ENCODE peak calls at places on chromosomes 4 and X, in five cellular contexts. One of them, this sample, is unnamed.

GRCh38 chrX:46381630-46382029 is 163.6 kb downstream of the ZNF674 start:
- DNase-seq in stimulated activated CD8-positive, alpha-beta memory T cell treated with anti-CD3 and anti-CD28 coated beads, Interleukin-7, amount 100 ng/mL, for 24 hours: no peak
- DNase-seq in mesenchymal stem cell: peak
- DNase-seq in nephron progenitor cell: peak
- DNase-seq in Right ventricle myocardium superior: no peak
- DNase-seq in this sample: no peak

GRCh38 chr4:75555294-75556164 is at the start of gene ODAPH:
- DNase-seq in stimulated activated CD8-positive, alpha-beta memory T cell treated with anti-CD3 and anti-CD28 coated beads, Interleukin-7, amount 100 ng/mL, for 24 hours: no peak
- DNase-seq in mesenchymal stem cell: peak
- DNase-seq in nephron progenitor cell: no peak
- DNase-seq in Right ventricle myocardium superior: no peak
- DNase-seq in this sample: no peak

GRCh38 chrX:20988118-20988517 is 386.1 kb upstream of the CNKSR2 start:
- DNase-seq in stimulated activated CD8-positive, alpha-beta memory T cell treated with anti-CD3 and anti-CD28 coated beads, Interleukin-7, amount 100 ng/mL, for 24 hours: no peak
- DNase-seq in mesenchymal stem cell: peak
- DNase-seq in nephron progenitor cell: no peak
- DNase-seq in Right ventricle myocardium superior: no peak
- DNase-seq in this sample: no peak

GRCh38 chr4:67087897-67088296 is 457.4 kb downstream of the CENPC start:
- DNase-seq in stimulated activated CD8-positive, alpha-beta memory T cell treated with anti-CD3 and anti-CD28 coated beads, Interleukin-7, amount 100 ng/mL, for 24 hours: peak
- DNase-seq in mesenchymal stem cell: peak
- DNase-seq in nephron progenitor cell: peak
- DNase-seq in Right ventricle myocardium superior: no peak
- DNase-seq in this sample: no peak

GRCh38 chrX:49986058-49986457 is 63.7 kb downstream of the CLCN5 start:
- DNase-seq in stimulated activated CD8-positive, alpha-beta memory T cell treated with anti-CD3 and anti-CD28 coated beads, Interleukin-7, amount 100 ng/mL, for 24 hours: no peak
- DNase-seq in mesenchymal stem cell: no peak
- DNase-seq in nephron progenitor cell: no peak
- DNase-seq in Right ventricle myocardium superior: no peak
- DNase-seq in this sample: no peak

GRCh38 chr4:180084561-180084960 is 2158.6 kb upstream of the TENM3 start:
- DNase-seq in stimulated activated CD8-positive, alpha-beta memory T cell treated with anti-CD3 and anti-CD28 coated beads, Interleukin-7, amount 100 ng/mL, for 24 hours: no peak
- DNase-seq in mesenchymal stem cell: peak
- DNase-seq in nephron progenitor cell: no peak
- DNase-seq in Right ventricle myocardium superior: no peak
- DNase-seq in this sample: no peak

GRCh38 chr4:79983431-79983830 is 89.6 kb downstream of the ANTXR2 start:
- DNase-seq in stimulated activated CD8-positive, alpha-beta memory T cell treated with anti-CD3 and anti-CD28 coated beads, Interleukin-7, amount 100 ng/mL, for 24 hours: no peak
- DNase-seq in mesenchymal stem cell: no peak
- DNase-seq in nephron progenitor cell: no peak
- DNase-seq in Right ventricle myocardium superior: no peak
- DNase-seq in this sample: no peak

GRCh38 chr4:135065366-135065765 is 863.8 kb upstream of the PABPC4L start:
- DNase-seq in stimulated activated CD8-positive, alpha-beta memory T cell treated with anti-CD3 and anti-CD28 coated beads, Interleukin-7, amount 100 ng/mL, for 24 hours: no peak
- DNase-seq in mesenchymal stem cell: no peak
- DNase-seq in nephron progenitor cell: no peak
- DNase-seq in Right ventricle myocardium superior: no peak
- DNase-seq in this sample: no peak

GRCh38 chrX:143635915-143636314 is at the start of gene SLITRK4:
- DNase-seq in stimulated activated CD8-positive, alpha-beta memory T cell treated with anti-CD3 and anti-CD28 coated beads, Interleukin-7, amount 100 ng/mL, for 24 hours: no peak
- DNase-seq in mesenchymal stem cell: peak
- DNase-seq in nephron progenitor cell: peak
- DNase-seq in Right ventricle myocardium superior: no peak
- DNase-seq in this sample: no peak

GRCh38 chr4:149589826-149590225 is 225.8 kb downstream of the IQCM start:
- DNase-seq in stimulated activated CD8-positive, alpha-beta memory T cell treated with anti-CD3 and anti-CD28 coated beads, Interleukin-7, amount 100 ng/mL, for 24 hours: no peak
- DNase-seq in mesenchymal stem cell: no peak
- DNase-seq in nephron progenitor cell: no peak
- DNase-seq in Right ventricle myocardium superior: no peak
- DNase-seq in this sample: no peak

GRCh38 chr4:98546910-98547544 is 111.4 kb downstream of the TSPAN5 start:
- DNase-seq in stimulated activated CD8-positive, alpha-beta memory T cell treated with anti-CD3 and anti-CD28 coated beads, Interleukin-7, amount 100 ng/mL, for 24 hours: no peak
- DNase-seq in mesenchymal stem cell: no peak
- DNase-seq in nephron progenitor cell: peak
- DNase-seq in Right ventricle myocardium superior: peak
- DNase-seq in this sample: no peak

GRCh38 chr4:88999392-88999791 is 57.6 kb downstream of the FAM13A start:
- DNase-seq in stimulated activated CD8-positive, alpha-beta memory T cell treated with anti-CD3 and anti-CD28 coated beads, Interleukin-7, amount 100 ng/mL, for 24 hours: no peak
- DNase-seq in mesenchymal stem cell: no peak
- DNase-seq in nephron progenitor cell: no peak
- DNase-seq in Right ventricle myocardium superior: no peak
- DNase-seq in this sample: no peak

GRCh38 chr4:134328741-134329140 is 127.2 kb upstream of the PABPC4L start:
- DNase-seq in stimulated activated CD8-positive, alpha-beta memory T cell treated with anti-CD3 and anti-CD28 coated beads, Interleukin-7, amount 100 ng/mL, for 24 hours: no peak
- DNase-seq in mesenchymal stem cell: no peak
- DNase-seq in nephron progenitor cell: no peak
- DNase-seq in Right ventricle myocardium superior: no peak
- DNase-seq in this sample: no peak

GRCh38 chr4:113446019-113446418 is 315.5 kb downstream of the CAMK2D start:
- DNase-seq in stimulated activated CD8-positive, alpha-beta memory T cell treated with anti-CD3 and anti-CD28 coated beads, Interleukin-7, amount 100 ng/mL, for 24 hours: no peak
- DNase-seq in mesenchymal stem cell: peak
- DNase-seq in nephron progenitor cell: no peak
- DNase-seq in Right ventricle myocardium superior: no peak
- DNase-seq in this sample: no peak

GRCh38 chrX:129540725-129541184 is 696 bp downstream of the OCRL start:
- DNase-seq in stimulated activated CD8-positive, alpha-beta memory T cell treated with anti-CD3 and anti-CD28 coated beads, Interleukin-7, amount 100 ng/mL, for 24 hours: no peak
- DNase-seq in mesenchymal stem cell: no peak
- DNase-seq in nephron progenitor cell: no peak
- DNase-seq in Right ventricle myocardium superior: peak
- DNase-seq in this sample: no peak

GRCh38 chr4:69095301-69095731 is 958 bp upstream of the UGT2B7 start:
- DNase-seq in stimulated activated CD8-positive, alpha-beta memory T cell treated with anti-CD3 and anti-CD28 coated beads, Interleukin-7, amount 100 ng/mL, for 24 hours: no peak
- DNase-seq in mesenchymal stem cell: peak
- DNase-seq in nephron progenitor cell: no peak
- DNase-seq in Right ventricle myocardium superior: no peak
- DNase-seq in this sample: peak

GRCh38 chrX:108736509-108737479 is at the start of gene IRS4:
- DNase-seq in stimulated activated CD8-positive, alpha-beta memory T cell treated with anti-CD3 and anti-CD28 coated beads, Interleukin-7, amount 100 ng/mL, for 24 hours: no peak
- DNase-seq in mesenchymal stem cell: peak
- DNase-seq in nephron progenitor cell: peak
- DNase-seq in Right ventricle myocardium superior: no peak
- DNase-seq in this sample: no peak

GRCh38 chr4:2060578-2061207 is 1.6 kb downstream of the NAT8L start:
- DNase-seq in stimulated activated CD8-positive, alpha-beta memory T cell treated with anti-CD3 and anti-CD28 coated beads, Interleukin-7, amount 100 ng/mL, for 24 hours: no peak
- DNase-seq in mesenchymal stem cell: no peak
- DNase-seq in nephron progenitor cell: peak
- DNase-seq in Right ventricle myocardium superior: no peak
- DNase-seq in this sample: no peak

GRCh38 chr4:155617312-155617711 is 49.3 kb upstream of the GUCY1A1 start:
- DNase-seq in stimulated activated CD8-positive, alpha-beta memory T cell treated with anti-CD3 and anti-CD28 coated beads, Interleukin-7, amount 100 ng/mL, for 24 hours: no peak
- DNase-seq in mesenchymal stem cell: no peak
- DNase-seq in nephron progenitor cell: no peak
- DNase-seq in Right ventricle myocardium superior: no peak
- DNase-seq in this sample: no peak

GRCh38 chrX:123077671-123078070 is 106.4 kb upstream of the GRIA3 start:
- DNase-seq in stimulated activated CD8-positive, alpha-beta memory T cell treated with anti-CD3 and anti-CD28 coated beads, Interleukin-7, amount 100 ng/mL, for 24 hours: no peak
- DNase-seq in mesenchymal stem cell: no peak
- DNase-seq in nephron progenitor cell: no peak
- DNase-seq in Right ventricle myocardium superior: no peak
- DNase-seq in this sample: no peak

GRCh38 chr4:89496851-89497250 is 189.3 kb upstream of the GPRIN3 start:
- DNase-seq in stimulated activated CD8-positive, alpha-beta memory T cell treated with anti-CD3 and anti-CD28 coated beads, Interleukin-7, amount 100 ng/mL, for 24 hours: no peak
- DNase-seq in mesenchymal stem cell: no peak
- DNase-seq in nephron progenitor cell: no peak
- DNase-seq in Right ventricle myocardium superior: no peak
- DNase-seq in this sample: no peak

GRCh38 chr4:88033309-88033708 is 25.9 kb downstream of the PKD2 start:
- DNase-seq in stimulated activated CD8-positive, alpha-beta memory T cell treated with anti-CD3 and anti-CD28 coated beads, Interleukin-7, amount 100 ng/mL, for 24 hours: no peak
- DNase-seq in mesenchymal stem cell: peak
- DNase-seq in nephron progenitor cell: peak
- DNase-seq in Right ventricle myocardium superior: no peak
- DNase-seq in this sample: peak

GRCh38 chrX:109533631-109534030 is 3.0 kb upstream of the NXT2 start:
- DNase-seq in stimulated activated CD8-positive, alpha-beta memory T cell treated with anti-CD3 and anti-CD28 coated beads, Interleukin-7, amount 100 ng/mL, for 24 hours: no peak
- DNase-seq in mesenchymal stem cell: no peak
- DNase-seq in nephron progenitor cell: no peak
- DNase-seq in Right ventricle myocardium superior: no peak
- DNase-seq in this sample: no peak

GRCh38 chr4:66662620-66663019 is 882.7 kb downstream of the CENPC start:
- DNase-seq in stimulated activated CD8-positive, alpha-beta memory T cell treated with anti-CD3 and anti-CD28 coated beads, Interleukin-7, amount 100 ng/mL, for 24 hours: no peak
- DNase-seq in mesenchymal stem cell: no peak
- DNase-seq in nephron progenitor cell: no peak
- DNase-seq in Right ventricle myocardium superior: no peak
- DNase-seq in this sample: no peak

GRCh38 chr4:88211473-88212252 is 53.2 kb upstream of the ABCG2 start:
- DNase-seq in stimulated activated CD8-positive, alpha-beta memory T cell treated with anti-CD3 and anti-CD28 coated beads, Interleukin-7, amount 100 ng/mL, for 24 hours: peak
- DNase-seq in mesenchymal stem cell: peak
- DNase-seq in nephron progenitor cell: peak
- DNase-seq in Right ventricle myocardium superior: no peak
- DNase-seq in this sample: no peak

GRCh38 chrX:111360839-111361238 is 51.2 kb downstream of the DCX start:
- DNase-seq in stimulated activated CD8-positive, alpha-beta memory T cell treated with anti-CD3 and anti-CD28 coated beads, Interleukin-7, amount 100 ng/mL, for 24 hours: no peak
- DNase-seq in mesenchymal stem cell: no peak
- DNase-seq in nephron progenitor cell: no peak
- DNase-seq in Right ventricle myocardium superior: no peak
- DNase-seq in this sample: no peak

GRCh38 chrX:115650916-115651315 is 89.9 kb downstream of the PLS3 start:
- DNase-seq in stimulated activated CD8-positive, alpha-beta memory T cell treated with anti-CD3 and anti-CD28 coated beads, Interleukin-7, amount 100 ng/mL, for 24 hours: no peak
- DNase-seq in mesenchymal stem cell: peak
- DNase-seq in nephron progenitor cell: peak
- DNase-seq in Right ventricle myocardium superior: no peak
- DNase-seq in this sample: peak

GRCh38 chr4:83255584-83255983 is 29.0 kb downstream of the COQ2 start:
- DNase-seq in stimulated activated CD8-positive, alpha-beta memory T cell treated with anti-CD3 and anti-CD28 coated beads, Interleukin-7, amount 100 ng/mL, for 24 hours: no peak
- DNase-seq in mesenchymal stem cell: peak
- DNase-seq in nephron progenitor cell: no peak
- DNase-seq in Right ventricle myocardium superior: no peak
- DNase-seq in this sample: peak

GRCh38 chr4:93814141-93814540 is 14.4 kb upstream of the ATOH1 start:
- DNase-seq in stimulated activated CD8-positive, alpha-beta memory T cell treated with anti-CD3 and anti-CD28 coated beads, Interleukin-7, amount 100 ng/mL, for 24 hours: no peak
- DNase-seq in mesenchymal stem cell: no peak
- DNase-seq in nephron progenitor cell: no peak
- DNase-seq in Right ventricle myocardium superior: no peak
- DNase-seq in this sample: no peak

GRCh38 chrX:36436286-36436860 is 516.8 kb downstream of the CFAP47 start:
- DNase-seq in stimulated activated CD8-positive, alpha-beta memory T cell treated with anti-CD3 and anti-CD28 coated beads, Interleukin-7, amount 100 ng/mL, for 24 hours: no peak
- DNase-seq in mesenchymal stem cell: no peak
- DNase-seq in nephron progenitor cell: no peak
- DNase-seq in Right ventricle myocardium superior: no peak
- DNase-seq in this sample: no peak